ENCODE peak calls at places on chromosomes 16 and 17, in nine cellular contexts. P is adipocyte; K is HT-29; N is NCI-H2081 treated with DMSO at 0.1 percent for 48 hours; M is RWPE1; F is stimulated activated naive CD8-positive, alpha-beta T cell treated with anti-CD3 and anti-CD28 coated beads, Interleukin-15, amount 100 ng/mL, for 72 hours; Z is nephron progenitor cell; U is gastrocnemius medialis; W is mucosa of gallbladder. S is an unnamed sample.

GRCh38 chr17:82737981-82738877 is 2.8 kb downstream of the FN3K start:
- DNase-seq in K (no peak), F (no peak), N (no peak), W (no peak), P (no peak), M (no peak), Z (no peak), U (no peak), S (no peak)

GRCh38 chr17:39001703-39002637 is 34.8 kb upstream of the FBXO47 start:
- DNase-seq in M (peak; percentile 57), Z (no peak), F (no peak), N (no peak), W (peak; percentile 49), U (peak; percentile 63), P (peak; percentile 85), K (peak; percentile 54), S (no peak)

GRCh38 chr17:48541574-48542113 is 3.3 kb downstream of the HOXB2 start:
- DNase-seq in P (no peak), W (peak; percentile 58), K (no peak), N (no peak), M (no peak), Z (peak; percentile 65), F (peak; percentile 49), U (no peak), S (no peak)

GRCh38 chr17:49471089-49471683 is 23.9 kb upstream of the NGFR start:
- DNase-seq in F (no peak), P (peak; percentile 20), N (no peak), U (no peak), W (no peak), M (no peak), Z (no peak), K (no peak), S (no peak)

GRCh38 chr17:74150428-74151025 is 53.0 kb upstream of the RPL38 start:
- DNase-seq in Z (peak; percentile 30), P (no peak), M (no peak), F (no peak), N (no peak), U (no peak), W (peak; percentile 20), K (peak; percentile 25), S (no peak)

GRCh38 chr17:44159519-44160210 is 10.8 kb upstream of the ASB16 start:
- DNase-seq in P (no peak), Z (no peak), N (no peak), M (no peak), U (no peak), K (no peak), W (no peak), F (no peak), S (no peak)

GRCh38 chr17:62966426-62967110 is 533 bp downstream of the TANC2 start:
- DNase-seq in F (no peak), W (no peak), M (peak; percentile 48), U (no peak), P (peak; percentile 67), N (no peak), K (no peak), Z (peak; percentile 68), S (peak; percentile 5)

GRCh38 chr17:34370376-34370996 is 7.5 kb upstream of the CCL1 start:
- DNase-seq in N (no peak), U (no peak), M (no peak), W (no peak), F (no peak), P (no peak), Z (no peak), K (no peak), S (no peak)

GRCh38 chr17:62179525-62180161 is 114.6 kb upstream of the MED13 start:
- DNase-seq in Z (no peak), P (peak; percentile 32), N (no peak), W (peak; percentile 56), K (peak; percentile 86), M (peak; percentile 87), F (no peak), U (no peak), S (no peak)

GRCh38 chr16:50185005-50185505 is 31.9 kb downstream of the TENT4B start:
- DNase-seq in K (no peak), W (no peak), M (no peak), U (no peak), F (no peak), P (no peak), Z (no peak), N (no peak), S (no peak)

GRCh38 chr17:66667491-66668030 is 167.4 kb upstream of the CACNG5 start:
- DNase-seq in K (no peak), U (no peak), N (no peak), P (no peak), W (no peak), Z (no peak), F (peak; percentile 66), M (no peak), S (no peak)

GRCh38 chr17:38428150-38428642 is at the start of gene ARHGAP23:
- DNase-seq in M (peak; percentile 72), U (no peak), K (peak; percentile 95), Z (peak; percentile 63), P (peak; percentile 88), N (no peak), F (peak; percentile 32), W (peak; percentile 48), S (no peak)

GRCh38 chr17:57945999-57946797 is 9.0 kb downstream of the CUEDC1 start:
- DNase-seq in Z (no peak), U (no peak), N (no peak), P (peak; percentile 48), W (no peak), K (no peak), M (peak; percentile 74), F (no peak), S (no peak)

GRCh38 chr16:64892843-64893242 is 229.0 kb downstream of the CDH11 start:
- DNase-seq in W (no peak), K (no peak), M (peak; percentile 14), Z (no peak), U (no peak), F (no peak), N (no peak), P (peak; percentile 85), S (no peak)

GRCh38 chr17:80030730-80031410 is 4.8 kb downstream of the TBC1D16 start:
- DNase-seq in K (peak; percentile 85), P (no peak), M (no peak), U (no peak), W (peak; percentile 76), N (peak; percentile 24), Z (no peak), F (no peak), S (no peak)

GRCh38 chr17:63698886-63699637 is 863 bp downstream of the LIMD2 start:
- DNase-seq in U (no peak), N (no peak), K (no peak), W (peak; percentile 51), F (peak; percentile 88), P (peak; percentile 36), M (no peak), Z (no peak), S (peak; percentile 84)

GRCh38 chr17:16987830-16988601 is 16.1 kb upstream of the TNFRSF13B start:
- DNase-seq in P (peak; percentile 61), M (peak; percentile 52), N (no peak), F (no peak), Z (peak; percentile 26), K (no peak), W (peak; percentile 64), U (peak; percentile 30), S (peak; percentile 25)

GRCh38 chr17:41369713-41370112 is at the start of gene KRT33B:
- DNase-seq in N (no peak), W (no peak), K (no peak), M (no peak), F (no peak), P (no peak), Z (no peak), U (no peak), S (no peak)

GRCh38 chr16:49024016-49024415 is 257.6 kb downstream of the CBLN1 start:
- DNase-seq in W (no peak), P (no peak), U (no peak), F (no peak), N (no peak), Z (no peak), K (no peak), M (no peak), S (no peak)

GRCh38 chr16:11133344-11133921 is 122.6 kb downstream of the SOCS1 start:
- DNase-seq in U (peak; percentile 86), N (no peak), P (peak; percentile 95), W (peak; percentile 91), Z (no peak), F (no peak), M (peak; percentile 92), K (peak; percentile 71), S (no peak)

GRCh38 chr17:47980516-47980915 is 9.6 kb downstream of the CDK5RAP3 start:
- DNase-seq in W (no peak), K (no peak), P (no peak), F (no peak), N (no peak), Z (no peak), M (no peak), U (no peak), S (no peak)

GRCh38 chr17:31566247-31566991 is 174.9 kb downstream of the RAB11FIP4 start:
- DNase-seq in F (no peak), W (no peak), M (no peak), N (no peak), P (no peak), Z (no peak), K (no peak), U (no peak), S (no peak)

GRCh38 chr17:55833311-55833710 is 82.5 kb downstream of the PCTP start:
- DNase-seq in P (peak; percentile 42), K (no peak), Z (no peak), W (no peak), U (no peak), N (no peak), F (no peak), M (no peak), S (no peak)

S was measured in activated T-helper 1 cell treated with anti-CD3 and anti-CD28 coated beads, Interleukin-2, amount 50 U/mL, for 16 hours.